ENCODE peak calls at places on chromosomes 12 and 14, in five cellular contexts. E is neural progenitor cell, J is RWPE2, H is ovary, A is IMR-90. P is an unnamed sample.

GRCh38 chr12:88310069-88310468 is 168.0 kb downstream of the TMTC3 start:
- DNase-seq in E (no peak), J (no peak), H (no peak), A (peak; percentile 88), P (peak; percentile 55)

GRCh38 chr12:2460051-2460450 is 334.7 kb upstream of the FKBP4 start:
- DNase-seq in E (no peak), J (no peak), H (no peak), A (no peak), P (no peak)

GRCh38 chr12:7241404-7242005 is 52.0 kb downstream of the PEX5 start:
- DNase-seq in E (no peak), J (no peak), H (no peak), A (peak; percentile 57), P (peak; percentile 71)

GRCh38 chr14:103725001-103725682 is 9.5 kb downstream of the ZFYVE21 start:
- DNase-seq in E (no peak), J (no peak), H (no peak), A (no peak), P (no peak)

GRCh38 chr12:122080149-122081107 is 1.9 kb downstream of the MLXIP start:
- DNase-seq in E (peak; percentile 40), J (peak; percentile 85), H (peak; percentile 79), A (peak; percentile 86), P (peak; percentile 76)

GRCh38 chr12:119601877-119602536 is 8.4 kb downstream of the TMEM233 start:
- DNase-seq in E (no peak), J (no peak), H (no peak), A (no peak), P (no peak)

GRCh38 chr12:121509339-121509738 is 71.5 kb downstream of the KDM2B start:
- DNase-seq in E (no peak), J (no peak), H (no peak), A (no peak), P (no peak)

GRCh38 chr14:55731881-55732498 is 152.0 kb downstream of the KTN1 start:
- DNase-seq in E (peak; percentile 48), J (no peak), H (no peak), A (peak; percentile 24), P (no peak)

GRCh38 chr12:62689042-62689839 is 222.6 kb downstream of the MON2 start:
- DNase-seq in E (no peak), J (no peak), H (no peak), A (peak; percentile 69), P (no peak)

GRCh38 chr12:54420766-54421144 is 1.7 kb upstream of the ITGA5 start:
- DNase-seq in E (no peak), J (no peak), H (no peak), A (no peak), P (no peak)

GRCh38 chr12:123384318-123384993 is 524 bp downstream of the KMT5A start:
- DNase-seq in E (peak; percentile 52), J (no peak), H (no peak), A (no peak), P (no peak)

GRCh38 chr12:51393676-51394545 is 2.7 kb upstream of the GALNT6 start:
- DNase-seq in E (no peak), J (peak; percentile 88), H (no peak), A (peak; percentile 96), P (peak; percentile 98)

GRCh38 chr14:38391334-38391733 is 135.4 kb upstream of the CLEC14A start:
- DNase-seq in E (no peak), J (no peak), H (no peak), A (peak; percentile 59), P (peak; percentile 46)

GRCh38 chr12:113314121-113314529 is 20.8 kb downstream of the SLC8B1 start:
- DNase-seq in E (no peak), J (no peak), H (no peak), A (peak; percentile 38), P (no peak)

GRCh38 chr12:68450947-68451260 is 118.7 kb upstream of the MDM1 start:
- DNase-seq in E (no peak), J (no peak), H (no peak), A (no peak), P (no peak)

GRCh38 chr12:132596016-132596415 is 14.4 kb downstream of the LRCOL1 start:
- DNase-seq in E (no peak), J (no peak), H (no peak), A (peak; percentile 55), P (peak; percentile 30)

DNA sequence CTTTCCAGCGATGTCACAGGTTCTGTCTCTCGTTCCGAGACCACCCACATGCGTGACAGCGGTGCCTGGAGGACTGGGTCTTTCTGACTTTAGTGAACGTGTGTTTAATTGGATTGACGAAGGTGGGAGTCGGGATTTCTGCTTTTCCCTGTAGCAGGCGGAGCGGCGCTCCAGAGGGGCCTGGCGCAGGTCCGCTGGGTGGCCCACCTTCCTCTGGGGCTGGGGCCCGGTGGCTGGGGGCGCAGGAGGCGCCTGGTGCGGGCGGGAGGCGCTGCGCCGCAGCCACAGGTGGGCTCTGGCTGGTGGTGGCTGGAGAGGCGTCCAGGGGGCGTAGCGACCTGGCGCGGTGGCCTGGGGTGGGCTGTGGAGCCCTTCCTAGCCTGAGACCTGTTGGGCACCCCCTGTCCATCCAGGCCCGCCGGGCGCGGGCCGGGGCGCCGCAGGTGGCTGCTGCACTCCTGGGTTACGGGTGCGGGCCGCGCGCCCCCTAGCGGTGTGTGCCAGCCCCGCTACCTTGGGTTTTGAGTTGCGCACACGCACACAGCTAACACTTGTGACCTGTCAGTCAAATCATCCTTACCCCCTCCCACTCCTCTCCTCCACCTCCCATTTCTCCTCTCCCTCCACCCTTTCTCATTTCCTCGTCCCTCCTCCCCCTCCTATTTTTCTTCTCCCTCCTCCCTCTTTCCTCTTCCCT is 2.0 kb downstream of the MEG3 start:
- DNase-seq in E (no peak), J (no peak), H (peak; percentile 64), A (peak; percentile 81), P (peak; percentile 78)
- TF ChIP-seq CTCF in E (no peak), J (peak; percentile 62), H (peak; percentile 63), A (peak; percentile 77), P (peak; percentile 87)

DNA sequence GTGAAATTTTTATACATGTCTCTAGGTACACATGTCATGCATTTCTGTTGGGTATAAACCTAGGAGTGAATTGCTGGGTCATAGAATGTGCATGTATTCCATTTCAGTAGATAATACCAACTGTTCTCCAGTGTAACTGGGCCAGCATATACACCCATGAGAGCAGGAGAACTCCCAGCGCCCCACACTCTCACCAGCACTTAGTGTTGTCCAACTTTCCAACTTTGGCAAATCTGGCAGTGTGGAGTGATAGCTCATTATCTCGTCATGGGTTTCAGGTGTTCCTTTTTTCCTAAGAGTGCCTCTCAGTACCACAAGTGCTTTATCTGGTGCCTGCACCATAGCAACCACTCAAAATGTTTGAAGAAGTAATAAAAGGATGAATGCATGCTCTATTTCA is 40.1 kb downstream of the NGB start:
- DNase-seq in E (no peak), J (no peak), H (no peak), A (no peak), P (no peak)
- TF ChIP-seq CTCF in E (no peak), J (no peak), H (no peak), A (no peak), P (no peak)

GRCh38 chr14:93034671-93034994 is 81.1 kb downstream of the ITPK1 start:
- DNase-seq in E (no peak), J (no peak), H (no peak), A (no peak), P (no peak)

GRCh38 chr14:93033039-93033982 is 82.4 kb downstream of the ITPK1 start:
- DNase-seq in E (no peak), J (no peak), H (no peak), A (no peak), P (no peak)

GRCh38 chr14:93035585-93035916 is 80.2 kb downstream of the ITPK1 start:
- DNase-seq in E (no peak), J (no peak), H (no peak), A (no peak), P (no peak)

GRCh38 chr14:93032301-93032929 is 83.3 kb downstream of the ITPK1 start:
- DNase-seq in E (peak; percentile 50), J (no peak), H (no peak), A (no peak), P (no peak)

GRCh38 chr14:93033983-93034670 is 81.6 kb downstream of the ITPK1 start:
- DNase-seq in E (peak; percentile 54), J (no peak), H (no peak), A (no peak), P (no peak)
- TF ChIP-seq CTCF in E (peak; percentile 64), J (peak; percentile 82), H (no peak), A (peak; percentile 34), P (peak; percentile 77)

DNA sequence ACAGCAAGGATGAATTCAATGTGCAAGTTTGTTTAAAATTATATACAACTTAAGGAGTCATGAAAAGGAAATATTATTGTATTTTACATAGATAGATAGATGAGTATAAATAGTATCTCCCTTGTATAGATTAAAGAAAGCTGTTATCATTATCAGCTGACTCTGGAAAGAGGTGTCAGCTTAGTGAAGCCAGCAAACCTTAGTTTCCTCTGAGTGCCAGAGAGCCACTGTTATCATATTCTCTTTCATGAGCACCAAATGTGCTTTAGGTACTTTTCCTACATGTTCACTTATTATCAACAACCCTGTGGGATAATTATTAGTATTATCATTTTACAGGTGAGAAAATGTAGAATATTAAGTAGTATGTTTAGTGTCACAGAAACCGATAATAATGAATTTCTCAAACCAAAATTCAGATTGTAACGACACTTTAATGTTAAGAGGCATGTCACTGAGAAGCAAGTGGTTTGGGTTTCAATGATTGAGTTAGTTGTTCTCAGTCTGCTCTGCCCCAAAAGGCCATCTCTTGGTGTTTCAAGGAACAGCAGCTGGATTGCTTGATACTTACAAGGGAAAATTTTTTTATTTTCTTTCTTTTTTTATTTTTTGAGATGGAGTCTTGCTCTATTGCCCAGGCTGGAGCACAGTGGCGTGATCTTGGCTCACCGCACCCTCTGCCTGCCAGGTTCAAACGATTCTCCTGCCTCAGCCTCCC is 53.7 kb downstream of the PLEKHA5 start:
- DNase-seq in E (peak; percentile 20), J (no peak), H (no peak), A (peak; percentile 37), P (peak; percentile 38)
- TF ChIP-seq CTCF in E (no peak), J (no peak), H (no peak), A (peak; percentile 35), P (peak; percentile 70)

GRCh38 chr14:69479696-69480095 is 4.8 kb upstream of the PLEKHD1 start:
- DNase-seq in E (no peak), J (peak; percentile 15), H (no peak), A (no peak), P (no peak)

GRCh38 chr14:69471916-69472315 is 12.6 kb upstream of the PLEKHD1 start:
- DNase-seq in E (no peak), J (peak; percentile 39), H (no peak), A (no peak), P (no peak)

GRCh38 chr14:69471436-69471835 is 13.1 kb upstream of the PLEKHD1 start:
- DNase-seq in E (no peak), J (peak; percentile 23), H (no peak), A (no peak), P (no peak)

GRCh38 chr14:69473271-69473670 is 11.3 kb upstream of the PLEKHD1 start:
- DNase-seq in E (no peak), J (peak; percentile 37), H (no peak), A (no peak), P (no peak)

GRCh38 chr14:69475194-69475818 is 9.2 kb upstream of the PLEKHD1 start:
- DNase-seq in E (peak; percentile 47), J (peak; percentile 62), H (no peak), A (peak; percentile 7), P (no peak)
- TF ChIP-seq CTCF in E (peak; percentile 64), J (peak; percentile 64), H (no peak), A (peak; percentile 35), P (peak; percentile 72)

P was measured in HFFc6.